ENCODE peak calls at places on chromosomes 12 and 14, in seven cellular contexts. D is COR-L47, Q is AG08395, W is NT2/D1, G is AG04450, I is posterior vena cava, R is NCI-H1436. N is an unnamed sample.

GRCh38 chr14:64410084-64410774 is 22.1 kb downstream of the MTHFD1 start:
- DNase-seq in D (peak), Q (no peak), W (peak), G (no peak), I (no peak), R (no peak), N (no peak)

GRCh38 chr12:91690521-91690920 is 455.1 kb downstream of the BTG1 start:
- DNase-seq in D (no peak), Q (no peak), W (no peak), G (no peak), I (no peak), R (no peak), N (no peak)

GRCh38 chr12:50248406-50248805 is 34.9 kb downstream of the LIMA1 start:
- DNase-seq in D (no peak), Q (no peak), W (no peak), G (no peak), I (no peak), R (no peak), N (no peak)

GRCh38 chr12:45205165-45205825 is 10.6 kb upstream of the ANO6 start:
- DNase-seq in D (no peak), Q (no peak), W (no peak), G (no peak), I (no peak), R (no peak), N (no peak)

GRCh38 chr12:54389536-54390175 is 5.1 kb upstream of the ZNF385A start:
- DNase-seq in D (no peak), Q (no peak), W (no peak), G (no peak), I (no peak), R (no peak), N (no peak)

GRCh38 chr14:75182820-75183219 is 6.4 kb upstream of the TMED10 start:
- DNase-seq in D (no peak), Q (peak), W (no peak), G (peak), I (no peak), R (no peak), N (no peak)

GRCh38 chr14:31206536-31207286 is 882 bp downstream of the HECTD1 start:
- DNase-seq in D (peak), Q (peak), W (no peak), G (no peak), I (peak), R (no peak), N (peak)

GRCh38 chr12:31370645-31371620 is 45.0 kb upstream of the SINHCAF start:
- DNase-seq in D (no peak), Q (no peak), W (peak), G (no peak), I (no peak), R (no peak), N (peak)

GRCh38 chr12:54596526-54596946 is 8.1 kb upstream of the PPP1R1A start:
- DNase-seq in D (peak), Q (peak), W (peak), G (peak), I (no peak), R (peak), N (peak)

GRCh38 chr14:102005336-102005735 is 41.0 kb downstream of the DYNC1H1 start:
- DNase-seq in D (no peak), Q (no peak), W (no peak), G (no peak), I (peak), R (no peak), N (no peak)